ENCODE peak calls at places on chromosomes 16 and 17, in ten cellular contexts. C, I, X, H, V, W, B, S, M and O are unnamed samples. For H3K36me3, H3K27me3 and H3K9me3, the result is how much of the 10 kb centered on the place peaks cover.

GRCh38 chr17:76550712-76551615 is 11.1 kb downstream of the PRCD start:
- DNase-seq in C (no peak), I (no peak), X (peak), H (no peak), V (peak), W (no peak), B (no peak), S (no peak), M (no peak), O (no peak)

GRCh38 chr17:8108972-8109668 is 9.2 kb downstream of the ALOXE3 start:
- DNase-seq in C (no peak), I (no peak), X (no peak), H (no peak), V (no peak), W (no peak), B (no peak), S (no peak), M (no peak), O (no peak)

GRCh38 chr16:47979783-47980182 is 176.0 kb downstream of the ABCC12 start:
- DNase-seq in C (no peak), I (no peak), X (no peak), H (no peak), V (no peak), W (peak), B (no peak), S (no peak), M (no peak), O (no peak)

GRCh38 chr16:29745853-29746345 is at the start of gene C16orf54:
- DNase-seq in C (no peak), I (peak), X (no peak), H (no peak), V (no peak), W (no peak), B (no peak), S (no peak), M (no peak), O (no peak)

GRCh38 chr16:29994613-29995329 is 646 bp downstream of the HIRIP3 start:
- DNase-seq in C (peak), I (peak), X (peak), H (no peak), V (peak), W (no peak), B (no peak), S (peak), M (peak), O (peak)

GRCh38 chr17:17056167-17056562 is 13.9 kb downstream of the MPRIP start:
- DNase-seq in C (no peak), I (peak), X (no peak), H (no peak), V (no peak), W (no peak), B (no peak), S (no peak), M (no peak), O (peak)

GRCh38 chr17:15092762-15093161 is 172.4 kb downstream of the PMP22 start:
- DNase-seq in C (no peak), I (no peak), X (peak), H (no peak), V (peak), W (no peak), B (no peak), S (no peak), M (no peak), O (no peak)

GRCh38 chr17:78130439-78131101 is at the start of gene TMC8:
- DNase-seq in C (no peak), I (no peak), X (no peak), H (no peak), V (no peak), W (no peak), B (no peak), S (no peak), M (peak), O (no peak)

GRCh38 chr16:65624246-65624645 is 502.4 kb upstream of the CDH11 start:
- DNase-seq in C (no peak), I (no peak), X (no peak), H (no peak), V (no peak), W (no peak), B (no peak), S (no peak), M (no peak), O (no peak)

GRCh38 chr17:79931517-79932309 is 92.5 kb upstream of the CBX4 start:
- DNase-seq in C (no peak), I (no peak), X (no peak), H (no peak), V (peak), W (no peak), B (no peak), S (no peak), M (no peak), O (peak)

GRCh38 chr16:81860867-81861266 is 81.8 kb downstream of the PLCG2 start:
- DNase-seq in C (no peak), I (no peak), X (no peak), H (no peak), V (no peak), W (no peak), B (no peak), S (no peak), M (no peak), O (no peak)

GRCh38 chr17:30343741-30344140 is 9.9 kb upstream of the TMIGD1 start:
- DNase-seq in C (no peak), I (no peak), X (no peak), H (no peak), V (no peak), W (no peak), B (no peak), S (no peak), M (no peak), O (no peak)

GRCh38 chr17:65656390-65657250 is 95.2 kb upstream of the AXIN2 start:
- DNase-seq in C (no peak), I (no peak), X (peak), H (no peak), V (peak), W (no peak), B (no peak), S (no peak), M (no peak), O (no peak)

GRCh38 chr17:40315678-40316570 is 6.9 kb downstream of the RARA start:
- DNase-seq in C (no peak), I (peak), X (no peak), H (no peak), V (no peak), W (no peak), B (no peak), S (no peak), M (peak), O (no peak)

GRCh38 chr17:4465786-4466185 is 32.0 kb downstream of the SPNS3 start:
- DNase-seq in C (no peak), I (no peak), X (no peak), H (no peak), V (no peak), W (no peak), B (no peak), S (no peak), M (no peak), O (no peak)

GRCh38 chr16:52756812-52757517 is 210.0 kb upstream of the TOX3 start:
- DNase-seq in C (no peak), I (no peak), X (no peak), H (no peak), V (no peak), W (no peak), B (no peak), S (no peak), M (no peak), O (no peak)

GRCh38 chr17:59425085-59425901 is 93.8 kb downstream of the YPEL2 start:
- DNase-seq in C (no peak), I (peak), X (peak), H (no peak), V (peak), W (no peak), B (no peak), S (peak), M (peak), O (no peak)

GRCh38 chr17:35540589-35541404 is 3.3 kb upstream of the SLFN12L start:
- DNase-seq in C (no peak), I (no peak), X (peak), H (no peak), V (peak), W (no peak), B (no peak), S (no peak), M (no peak), O (peak)

GRCh38 chr16:89035698-89036570 is 57.7 kb upstream of the ACSF3 start:
- DNase-seq in C (peak), I (no peak), X (no peak), H (no peak), V (no peak), W (no peak), B (no peak), S (peak), M (no peak), O (no peak)

GRCh38 chr16:4615389-4616046 is 830 bp upstream of the UBALD1 start:
- DNase-seq in C (peak), I (peak), X (no peak), H (no peak), V (no peak), W (no peak), B (no peak), S (no peak), M (no peak), O (no peak)

GRCh38 chr16:57785924-57786323 is 16.4 kb downstream of the KIFC3 start:
- DNase-seq in C (no peak), I (no peak), X (no peak), H (no peak), V (no peak), W (no peak), B (no peak), S (no peak), M (no peak), O (no peak)

GRCh38 chr17:37179893-37180292 is 195.9 kb upstream of the C17orf78 start:
- DNase-seq in C (no peak), I (no peak), X (peak), H (no peak), V (peak), W (no peak), B (peak), S (no peak), M (no peak), O (no peak)

GRCh38 chr17:12756786-12757185 is 32.5 kb upstream of the ARHGAP44 start:
- DNase-seq in C (no peak), I (no peak), X (no peak), H (no peak), V (peak), W (no peak), B (no peak), S (no peak), M (no peak), O (no peak)
- H3K36me3 ChIP-seq in C (under half), I (under half), X (under half), H (under half), V (under half), W (under half), B (under half), S (under half), M (under half), O (under half)

GRCh38 chr17:31688704-31689103 is 170.3 kb downstream of the COPRS start:
- DNase-seq in C (no peak), I (no peak), X (no peak), H (no peak), V (no peak), W (no peak), B (no peak), S (no peak), M (no peak), O (peak)
- H3K27me3 ChIP-seq in C (under half), I (under half), X (under half), H (under half), V (under half), W (under half), B (under half), S (under half), M (under half), O (under half)

DNA sequence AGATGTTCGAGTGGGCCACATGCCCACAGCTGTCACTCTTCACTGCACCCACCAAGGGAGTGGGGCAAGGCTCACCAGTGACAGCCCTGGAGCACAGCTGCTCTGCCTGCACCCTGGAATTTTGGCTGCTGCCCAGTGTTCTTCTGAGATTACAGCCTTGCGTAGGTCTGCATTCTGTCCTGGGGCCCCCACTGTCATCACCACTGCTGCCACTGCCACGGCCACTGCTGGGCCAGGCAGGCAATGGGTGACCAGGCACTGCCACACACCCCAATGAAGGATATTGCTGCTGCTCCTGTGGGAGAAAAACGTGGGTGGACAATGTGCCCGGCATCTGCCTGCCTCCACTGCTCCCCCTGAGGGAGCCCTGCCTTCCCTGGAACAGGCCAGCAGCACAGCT is 1717.0 kb downstream of the TP53TG3F start:
- DNase-seq in C (no peak), I (no peak), X (no peak), H (no peak), V (no peak), W (no peak), B (no peak), S (no peak), M (no peak), O (no peak)
- H3K9me3 ChIP-seq in C (under half), I (under half), X (under half), H (under half), V (under half), W (under half), B (under half), S (under half), M (under half), O (under half)

GRCh38 chr17:57477483-57478357 is 221.4 kb downstream of the MSI2 start:
- DNase-seq in C (no peak), I (no peak), X (no peak), H (no peak), V (no peak), W (no peak), B (no peak), S (no peak), M (no peak), O (no peak)
- H3K36me3 ChIP-seq in C (under half), I (under half), X (under half), H (under half), V (under half), W (under half), B (under half), S (under half), M (under half), O (under half)

GRCh38 chr16:51149251-51149661 is 1.8 kb downstream of the SALL1 start:
- DNase-seq in C (no peak), I (no peak), X (no peak), H (no peak), V (no peak), W (no peak), B (no peak), S (no peak), M (no peak), O (no peak)
- H3K27me3 ChIP-seq in C (under half), I (under half), X (under half), H (under half), V (under half), W (under half), B (under half), S (half or more), M (half or more), O (under half)

DNA sequence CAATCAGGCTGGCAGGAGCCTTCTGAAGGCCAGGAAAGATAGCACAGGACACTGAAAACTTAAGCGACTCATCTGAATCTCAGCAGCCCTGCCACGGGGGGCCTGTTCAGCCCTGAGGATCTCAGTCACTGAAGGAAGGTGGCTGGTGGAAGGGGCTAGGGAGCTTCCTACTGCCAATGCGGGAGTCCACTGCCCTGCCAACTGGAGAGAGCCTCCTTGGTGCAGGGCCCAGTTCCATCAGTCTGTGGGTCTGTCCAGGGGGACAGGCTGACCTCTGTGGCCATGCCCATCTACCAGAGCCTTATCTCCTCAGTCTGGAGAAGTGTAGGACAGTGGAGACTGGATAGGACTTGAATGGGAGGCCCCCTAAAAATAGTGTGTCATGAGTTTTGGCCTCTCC is 1851.6 kb downstream of the TP53TG3F start:
- DNase-seq in C (no peak), I (no peak), X (no peak), H (no peak), V (no peak), W (no peak), B (no peak), S (no peak), M (no peak), O (no peak)
- H3K9me3 ChIP-seq in C (under half), I (under half), X (under half), H (under half), V (under half), W (under half), B (under half), S (under half), M (under half), O (under half)

GRCh38 chr16:23577493-23577892 is 18.6 kb downstream of the NDUFAB1 start:
- DNase-seq in C (no peak), I (no peak), X (no peak), H (no peak), V (no peak), W (no peak), B (no peak), S (no peak), M (no peak), O (no peak)
- H3K36me3 ChIP-seq in C (under half), I (under half), X (half or more), H (under half), V (under half), W (under half), B (under half), S (under half), M (under half), O (half or more)